ENCODE peak calls at places on chromosomes 16 and 17, in seven cellular contexts. R is astrocyte of the spinal cord; Z is CD4-positive, alpha-beta memory T cell; K is NCI-H2081; F is A549; B is fibroblast of the conjunctiva; J is NCI-H524. A is an unnamed sample.

GRCh38 chr17:12790806-12791148 is 1.5 kb downstream of the ARHGAP44 start:
- DNase-seq in K (no peak), F (no peak), R (no peak), J (peak), Z (no peak), B (no peak), A (peak)

GRCh38 chr16:15879255-15879804 is 9.1 kb downstream of the CEP20 start:
- DNase-seq in K (no peak), J (no peak), Z (no peak), B (peak), F (peak), R (peak), A (no peak)

GRCh38 chr17:68427575-68427974 is 29.7 kb downstream of the WIPI1 start:
- DNase-seq in R (no peak), Z (no peak), F (no peak), K (no peak), J (no peak), B (no peak), A (no peak)

GRCh38 chr16:56201030-56201429 is 9.7 kb downstream of the GNAO1 start:
- DNase-seq in Z (no peak), J (no peak), F (no peak), B (no peak), R (no peak), K (no peak), A (no peak)

GRCh38 chr16:84278333-84278732 is 16.3 kb upstream of the WFDC1 start:
- DNase-seq in Z (no peak), B (no peak), K (no peak), J (no peak), F (no peak), R (no peak), A (no peak)

GRCh38 chr17:50841277-50841948 is 6.0 kb downstream of the WFIKKN2 start:
- DNase-seq in J (no peak), B (no peak), R (no peak), Z (no peak), K (no peak), F (no peak), A (peak)

GRCh38 chr16:50731130-50731988 is 10.5 kb upstream of the CYLD start:
- DNase-seq in B (no peak), F (no peak), J (no peak), R (no peak), K (no peak), Z (no peak), A (no peak)

GRCh38 chr16:67399218-67399733 is 6.0 kb upstream of the TPPP3 start:
- DNase-seq in Z (peak), B (no peak), R (no peak), J (peak), F (peak), K (no peak), A (no peak)

GRCh38 chr17:61391595-61392291 is 7.9 kb upstream of the TBX2 start:
- DNase-seq in B (no peak), Z (no peak), J (no peak), R (no peak), K (no peak), F (no peak), A (no peak)

GRCh38 chr17:76511562-76512365 is 10.5 kb upstream of the RHBDF2 start:
- DNase-seq in J (no peak), F (no peak), K (no peak), B (no peak), R (no peak), Z (no peak), A (no peak)

GRCh38 chr17:52036416-52036815 is 122.1 kb downstream of the CA10 start:
- DNase-seq in Z (no peak), B (no peak), F (no peak), R (no peak), J (no peak), K (no peak), A (no peak)

GRCh38 chr17:45740553-45741330 is 43.4 kb upstream of the CRHR1 start:
- DNase-seq in F (peak), K (no peak), Z (no peak), J (peak), B (peak), R (peak), A (peak)

GRCh38 chr17:78669975-78670518 is 92.9 kb upstream of the DNAH17 start:
- DNase-seq in R (no peak), K (no peak), Z (no peak), F (no peak), J (no peak), B (no peak), A (no peak)

GRCh38 chr17:34424814-34425490 is 61.9 kb upstream of the CCL1 start:
- DNase-seq in R (no peak), J (peak), K (no peak), F (no peak), Z (no peak), B (no peak), A (peak)

GRCh38 chr17:28227278-28228108 is 91.5 kb upstream of the TMEM97 start:
- DNase-seq in K (peak), R (peak), J (no peak), Z (peak), F (peak), B (no peak), A (no peak)

GRCh38 chr16:19228057-19228456 is 57.5 kb upstream of the CLEC19A start:
- DNase-seq in Z (no peak), F (no peak), K (no peak), B (no peak), J (no peak), R (no peak), A (no peak)

GRCh38 chr16:20899503-20900298 is 457 bp downstream of the DCUN1D3 start:
- DNase-seq in K (no peak), R (peak), F (peak), J (peak), B (no peak), Z (no peak), A (peak)

GRCh38 chr16:66728117-66728787 is 23.2 kb downstream of the DYNC1LI2 start:
- DNase-seq in J (peak), Z (peak), R (peak), B (peak), K (peak), F (peak), A (peak)

GRCh38 chr16:84597518-84598390 is 20.1 kb downstream of the COTL1 start:
- DNase-seq in Z (peak), K (no peak), J (no peak), B (no peak), F (no peak), R (no peak), A (no peak)

GRCh38 chr17:34307110-34307509 is 12.1 kb upstream of the CCL8 start:
- DNase-seq in F (no peak), R (no peak), K (no peak), B (peak), Z (no peak), J (no peak), A (no peak)

GRCh38 chr16:48498761-48499600 is 111.0 kb downstream of the N4BP1 start:
- DNase-seq in J (no peak), K (no peak), F (peak), Z (no peak), R (peak), B (peak), A (no peak)